ENCODE peak calls at places on chromosomes 6 and 20, in four cellular contexts. Q is LNCaP clone FGC, O is cardiac fibroblast, I is endothelial cell. U is an unnamed sample.

GRCh38 chr6:112636650-112637260 is 289.6 kb downstream of the RFPL4B start:
- DNase-seq in Q (no peak), O (no peak), I (no peak), U (no peak)

GRCh38 chr20:45041464-45042337 is 59.2 kb downstream of the KCNS1 start:
- DNase-seq in Q (no peak), O (peak), I (peak), U (no peak)

GRCh38 chr20:3980260-3981131 is 34.9 kb downstream of the RNF24 start:
- DNase-seq in Q (no peak), O (peak), I (no peak), U (peak)

GRCh38 chr20:3826420-3826819 is 6.1 kb downstream of the AP5S1 start:
- DNase-seq in Q (no peak), O (no peak), I (no peak), U (no peak)

GRCh38 chr6:43899830-43900229 is 129.8 kb downstream of the VEGFA start:
- DNase-seq in Q (no peak), O (no peak), I (no peak), U (no peak)

GRCh38 chr6:150865043-150865405 is 478 bp upstream of the MTHFD1L start:
- DNase-seq in Q (no peak), O (no peak), I (no peak), U (no peak)

GRCh38 chr6:75946146-75946831 is 126.2 kb downstream of the IMPG1 start:
- DNase-seq in Q (no peak), O (no peak), I (no peak), U (no peak)

GRCh38 chr20:19944772-19945459 is 72.2 kb upstream of the NAA20 start:
- DNase-seq in Q (no peak), O (no peak), I (no peak), U (peak)

GRCh38 chr6:86030875-86031274 is 388.2 kb upstream of the SYNCRIP start:
- DNase-seq in Q (no peak), O (no peak), I (no peak), U (no peak)

GRCh38 chr20:63132131-63132714 is 83.7 kb downstream of the YTHDF1 start:
- DNase-seq in Q (no peak), O (no peak), I (no peak), U (no peak)

GRCh38 chr6:109527989-109528388 is 45.0 kb upstream of the ZBTB24 start:
- DNase-seq in Q (no peak), O (peak), I (no peak), U (no peak)
- TF ChIP-seq CTCF in Q (no peak), O (no peak), I (peak), U (no peak)

GRCh38 chr6:168232989-168233874 is 86.3 kb downstream of the DACT2 start:
- DNase-seq in Q (no peak), O (no peak), I (no peak), U (no peak)
- TF ChIP-seq CTCF in Q (no peak), O (no peak), I (no peak), U (no peak)

GRCh38 chr6:31940256-31940664 is 5.6 kb upstream of the CFB start:
- DNase-seq in Q (no peak), O (no peak), I (no peak), U (no peak)
- TF ChIP-seq CTCF in Q (no peak), O (no peak), I (no peak), U (no peak)

DNA sequence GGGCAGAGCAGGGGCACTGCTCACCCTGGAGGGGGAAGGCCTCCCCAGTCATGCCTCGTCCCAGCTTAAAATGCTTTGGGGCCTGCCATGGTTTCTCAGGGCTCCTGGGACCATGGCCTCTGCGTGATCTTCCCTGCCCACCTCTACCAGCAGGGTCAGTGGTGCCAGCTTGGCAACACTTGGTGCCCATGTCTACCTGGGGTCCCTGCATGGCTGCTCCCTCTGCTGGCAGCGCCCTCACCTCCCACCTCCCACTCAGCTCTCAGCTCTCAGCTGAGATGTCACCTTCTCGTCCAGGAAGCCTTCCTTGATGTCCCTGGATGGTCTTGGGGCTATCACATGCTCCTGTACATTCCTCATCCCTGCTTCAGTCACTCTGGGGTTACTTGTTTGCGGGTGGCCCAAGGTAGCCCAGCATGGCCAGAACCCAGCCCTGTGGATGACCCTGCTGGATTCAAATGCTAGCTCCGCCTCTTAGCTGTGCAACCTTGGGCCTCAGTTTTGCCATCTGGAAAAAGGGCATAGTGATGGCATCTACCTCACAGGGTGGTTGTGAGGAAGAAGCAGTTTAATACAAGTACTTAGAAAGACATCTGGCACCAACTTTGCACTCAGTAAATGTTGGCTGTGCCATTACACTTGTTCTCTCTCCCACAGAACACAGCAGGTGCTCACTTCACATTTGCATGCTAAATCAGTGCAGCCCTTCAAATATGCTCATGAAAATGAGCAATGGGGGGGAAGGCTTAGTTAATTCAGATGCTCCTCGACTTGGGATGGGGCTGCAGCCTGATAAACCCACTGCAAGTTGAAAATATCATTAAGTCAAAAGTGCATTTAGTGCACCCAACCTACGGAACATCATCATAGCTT is 53.5 kb upstream of the PTPN1 start:
- DNase-seq in Q (no peak), O (no peak), I (no peak), U (no peak)
- TF ChIP-seq CTCF in Q (no peak), O (peak), I (no peak), U (no peak)

DNA sequence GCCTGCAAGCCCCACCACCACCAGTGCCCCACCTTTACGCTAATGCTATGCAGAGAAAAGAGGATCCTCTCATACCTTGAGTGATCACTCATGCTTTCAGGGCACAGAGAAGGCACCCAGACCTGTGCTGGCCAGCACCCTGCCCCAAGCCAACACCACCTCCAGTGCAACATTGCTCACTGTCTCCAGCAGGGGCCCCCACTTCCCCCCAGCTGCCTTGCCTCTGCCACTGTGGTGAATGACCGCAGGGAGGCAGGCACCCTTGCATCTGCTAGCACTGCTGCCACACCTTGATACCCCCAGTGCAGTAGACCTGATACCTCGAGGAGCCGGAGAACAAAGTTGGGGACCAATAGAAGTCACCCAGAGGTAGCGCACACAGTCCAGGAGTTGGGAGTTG is 139.2 kb upstream of the PLN start:
- DNase-seq in Q (no peak), O (no peak), I (no peak), U (no peak)
- TF ChIP-seq CTCF in Q (peak), O (peak), I (no peak), U (no peak)

U was measured in GM13976.